ENCODE peak calls at places on chromosomes 11 and 22, in nine cellular contexts. A is heart right ventricle; C is psoas muscle; U is effector memory CD4-positive, alpha-beta T cell; J is RWPE1; Q is HL-60; I is substantia nigra; H is right lobe of liver; K is dorsolateral prefrontal cortex. S is an unnamed sample.

GRCh38 chr11:2737876-2738275 is 38.1 kb upstream of the KCNQ1OT1 start:
- DNase-seq in K (no peak), I (no peak), A (no peak), Q (no peak), C (no peak), J (no peak), U (no peak), H (no peak), S (no peak)

GRCh38 chr11:115590254-115590653 is 86.0 kb upstream of the CADM1 start:
- DNase-seq in H (no peak), Q (no peak), U (no peak), A (no peak), C (no peak), K (no peak), J (no peak), I (no peak), S (no peak)

GRCh38 chr11:66325140-66325754 is 8.4 kb upstream of the CD248 start:
- DNase-seq in Q (no peak), C (no peak), I (no peak), K (no peak), A (no peak), U (no peak), H (no peak), J (no peak), S (no peak)

GRCh38 chr11:121524233-121524631 is 71.5 kb upstream of the SORL1-AS1 start:
- DNase-seq in K (no peak), A (no peak), J (no peak), I (peak; percentile 31), H (no peak), C (no peak), Q (no peak), U (no peak), S (no peak)

GRCh38 chr11:72814139-72814830 is at the start of gene ATG16L2:
- DNase-seq in U (peak; percentile 77), J (peak; percentile 90), A (peak; percentile 86), Q (peak; percentile 70), K (peak; percentile 85), I (peak; percentile 89), C (peak; percentile 94), H (peak; percentile 92), S (peak; percentile 96)

GRCh38 chr11:116874251-116874650 is 36.8 kb upstream of the APOA1 start:
- DNase-seq in C (no peak), I (no peak), K (no peak), H (no peak), U (no peak), Q (no peak), A (no peak), J (no peak), S (no peak)

GRCh38 chr11:44977493-44977984 is 26.9 kb upstream of the TP53I11 start:
- DNase-seq in U (no peak), J (no peak), H (no peak), K (no peak), C (no peak), A (no peak), Q (no peak), I (no peak), S (no peak)

GRCh38 chr22:19142394-19142793 is 2.1 kb downstream of the ESS2 start:
- DNase-seq in H (no peak), U (no peak), K (no peak), I (no peak), A (no peak), C (no peak), Q (no peak), J (no peak), S (no peak)

GRCh38 chr22:46149493-46149997 is 781 bp upstream of the PPARA start:
- DNase-seq in A (peak; percentile 59), C (peak; percentile 84), K (peak; percentile 49), J (no peak), I (peak; percentile 68), H (peak; percentile 81), Q (peak; percentile 49), U (peak; percentile 21), S (no peak)

GRCh38 chr11:131693756-131694155 is 323.3 kb downstream of the NTM start:
- DNase-seq in A (no peak), Q (no peak), J (no peak), K (no peak), U (no peak), I (no peak), H (no peak), C (no peak), S (peak; percentile 49)

GRCh38 chr22:49305215-49305965 is 522.3 kb downstream of the BRD1 start:
- DNase-seq in U (no peak), I (peak; percentile 58), Q (peak; percentile 7), J (no peak), A (peak; percentile 46), K (peak; percentile 69), H (peak; percentile 78), C (no peak), S (peak; percentile 89)

DNA sequence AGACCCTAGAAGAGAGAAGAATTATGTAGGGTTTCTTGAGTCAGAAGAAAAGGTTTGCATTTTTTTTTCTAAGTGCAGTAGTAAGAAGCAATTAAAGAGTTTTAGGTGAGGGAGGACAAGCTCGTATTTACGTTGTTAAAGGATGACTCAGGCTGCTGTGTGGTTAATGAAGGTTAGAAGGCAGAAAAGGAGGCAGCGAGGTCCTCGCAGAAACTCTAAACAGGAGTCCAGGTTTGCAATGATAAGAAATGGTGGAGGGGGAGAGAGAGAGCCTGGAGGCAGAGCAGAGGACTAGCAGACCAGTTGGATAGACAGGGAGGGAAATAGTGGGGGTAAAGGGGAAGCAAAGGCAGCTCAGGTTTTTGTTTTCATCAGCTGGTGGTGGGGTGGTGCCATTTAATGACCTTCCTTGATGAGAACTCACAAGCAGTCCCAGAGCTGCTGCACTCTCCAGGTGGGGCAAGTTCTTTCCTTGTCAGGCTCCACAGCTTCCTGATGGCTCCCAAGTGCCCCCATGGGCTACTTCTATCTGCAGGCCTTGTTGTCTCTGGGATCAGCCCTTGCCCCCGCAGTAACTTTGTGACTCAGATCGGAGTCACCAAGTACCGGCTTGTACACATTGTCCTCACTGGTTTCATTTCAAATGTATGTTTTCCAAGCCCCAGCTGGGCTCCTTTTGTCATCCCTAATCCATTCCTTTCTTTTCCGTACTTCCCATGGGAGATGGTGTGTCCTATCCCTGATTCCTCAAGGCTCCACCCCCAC is 8.3 kb upstream of the INSC start:
- DNase-seq in H (no peak), J (peak; percentile 63), Q (no peak), I (no peak), K (no peak), C (no peak), U (no peak), A (no peak), S (no peak)
- H3K27ac ChIP-seq in H (no peak overlapping the region), J (no peak overlapping the region), Q (no peak overlapping the region), I (no peak overlapping the region), K (no peak overlapping the region), C (no peak overlapping the region), U (no peak overlapping the region), A (no peak overlapping the region), S (no peak overlapping the region)

DNA sequence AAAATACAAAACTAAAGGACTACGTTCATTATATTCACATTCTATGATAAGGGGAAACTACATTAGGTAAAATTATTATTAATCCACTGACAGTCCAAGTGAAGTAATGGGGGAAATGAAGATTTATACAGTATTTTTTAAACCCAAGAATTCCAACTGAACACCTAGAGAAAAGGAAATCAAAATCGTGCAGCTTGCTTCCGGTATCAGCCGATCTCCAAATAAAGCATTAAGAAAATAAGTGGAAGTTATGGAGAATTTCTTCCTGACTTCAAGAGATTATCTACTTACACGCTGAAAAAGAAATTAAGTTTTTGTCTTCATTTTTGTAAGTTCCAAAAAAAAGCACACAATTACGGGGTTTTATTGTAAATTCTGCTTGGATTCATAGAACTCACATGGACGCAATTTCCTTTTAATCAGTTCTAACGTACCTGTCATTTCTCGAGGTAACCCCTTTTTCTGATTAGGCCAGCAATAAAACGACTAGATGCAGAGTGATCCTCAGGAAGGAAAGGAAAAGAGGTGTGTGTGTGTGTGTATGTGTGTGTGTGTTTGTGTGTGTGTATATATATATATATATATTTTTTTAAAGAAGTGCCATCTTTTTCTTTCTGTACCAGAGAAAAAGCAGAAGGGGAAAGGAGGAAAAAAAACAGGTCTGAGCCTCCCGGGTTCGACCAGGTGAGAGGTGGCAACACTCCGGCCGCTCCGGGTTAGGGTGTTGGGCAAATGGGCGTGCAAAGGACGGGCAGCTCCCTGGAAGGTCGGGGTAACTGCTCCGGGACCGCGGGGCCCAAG is 1.1 kb downstream of the ZBTB44 start:
- DNase-seq in C (no peak), K (no peak), H (no peak), Q (no peak), U (no peak), J (peak; percentile 26), I (no peak), A (no peak), S (no peak)
- H3K27ac ChIP-seq in C (peak overlapping the region; percentile 90), K (peak overlapping the region; percentile 90), H (peak overlapping the region; percentile 85), Q (peak overlapping the region; percentile 97), U (peak overlapping the region; percentile 83), J (peak overlapping the region; percentile 92), I (peak overlapping the region; percentile 86), A (peak overlapping the region; percentile 95), S (peak overlapping the region; percentile 97)

GRCh38 chr11:103070142-103070541 is 21.8 kb downstream of the DCUN1D5 start:
- DNase-seq in A (no peak), U (no peak), J (no peak), I (no peak), K (no peak), C (no peak), H (no peak), Q (no peak), S (no peak)

GRCh38 chr11:103069367-103069766 is 22.6 kb downstream of the DCUN1D5 start:
- DNase-seq in I (no peak), H (no peak), U (no peak), K (no peak), J (no peak), C (no peak), Q (no peak), A (no peak), S (no peak)

GRCh38 chr11:103067118-103067517 is 24.8 kb downstream of the DCUN1D5 start:
- DNase-seq in I (no peak), U (no peak), K (no peak), A (no peak), H (no peak), C (no peak), J (no peak), Q (no peak), S (no peak)

DNA sequence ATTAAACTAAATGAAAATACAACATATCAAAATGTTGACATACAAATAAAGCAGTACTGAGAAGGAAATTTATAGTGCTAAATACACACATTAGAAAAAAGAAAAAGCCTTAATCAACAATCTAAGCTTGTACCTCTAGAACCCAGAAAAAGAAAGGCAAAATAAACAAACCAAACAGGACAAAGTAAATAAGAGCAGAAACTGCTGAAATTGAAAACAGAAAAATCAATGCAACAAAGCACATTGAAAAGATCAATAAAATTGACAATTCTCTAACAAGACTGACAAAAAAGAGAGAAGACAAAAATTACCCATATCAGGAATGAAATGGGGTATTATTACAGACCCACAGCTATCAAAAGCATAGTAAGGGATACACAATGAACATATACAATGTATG is 21.0 kb downstream of the DCUN1D5 start:
- DNase-seq in A (no peak), K (no peak), Q (no peak), C (no peak), U (no peak), I (no peak), J (no peak), H (no peak), S (no peak)
- H3K27ac ChIP-seq in A (no peak overlapping the region), K (no peak overlapping the region), Q (no peak overlapping the region), C (no peak overlapping the region), U (no peak overlapping the region), I (no peak overlapping the region), J (no peak overlapping the region), H (no peak overlapping the region), S (no peak overlapping the region)

DNA sequence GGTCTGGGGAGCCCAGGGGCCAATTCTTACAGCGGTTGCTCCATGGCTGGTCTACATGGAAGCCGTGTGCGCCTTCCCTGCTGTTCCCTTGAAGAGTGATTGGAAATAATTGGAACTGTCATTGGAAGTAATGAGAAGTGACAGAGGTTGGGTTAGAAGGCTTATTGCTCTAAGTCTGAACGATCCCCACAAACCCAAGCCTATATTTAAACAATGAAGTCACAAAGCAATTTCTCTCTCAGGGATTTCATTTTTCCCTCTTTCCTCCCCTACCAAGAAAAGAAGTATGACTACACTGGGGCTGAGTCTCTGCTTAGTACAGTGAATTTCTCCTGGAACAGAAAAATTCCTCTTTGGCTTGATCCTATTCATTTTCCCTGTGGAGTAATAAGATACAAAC is 7.8 kb downstream of the CLMP start:
- DNase-seq in J (no peak), H (no peak), C (no peak), U (no peak), A (no peak), I (no peak), Q (no peak), K (no peak), S (no peak)
- H3K27ac ChIP-seq in J (peak overlapping the region; percentile 78), H (no peak overlapping the region), C (no peak overlapping the region), U (no peak overlapping the region), A (no peak overlapping the region), I (no peak overlapping the region), Q (no peak overlapping the region), K (no peak overlapping the region), S (peak overlapping the region; percentile 74)

S was measured in vagina.